ENCODE peak calls at places on chromosomes 2 and 18, in eight cellular contexts. K, B, Q, M, H, O, R and W are unnamed samples.
A peak's percentile ranks its signal among the peaks of the same experiment; 100 is the strongest.

GRCh38 chr2:215430528-215431187 is 5.2 kb downstream of the FN1 start:
- DNase-seq in K (no peak), B (no peak), Q (no peak), M (no peak), H (no peak), O (no peak), R (no peak), W (peak; percentile 51)

GRCh38 chr2:238939521-238940403 is 91.9 kb downstream of the TWIST2 start:
- DNase-seq in K (no peak), B (no peak), Q (no peak), M (no peak), H (no peak), O (no peak), R (no peak), W (no peak)

GRCh38 chr18:31819106-31819924 is 58.6 kb upstream of the SLC25A52 start:
- DNase-seq in K (no peak), B (no peak), Q (no peak), M (no peak), H (peak; percentile 10), O (peak; percentile 52), R (peak; percentile 12), W (peak; percentile 52)

GRCh38 chr2:228771306-228771705 is 499.8 kb downstream of the PID1 start:
- DNase-seq in K (no peak), B (peak; percentile 5), Q (no peak), M (no peak), H (no peak), O (no peak), R (no peak), W (no peak)

GRCh38 chr2:11129598-11130449 is 25.4 kb upstream of the SLC66A3 start:
- DNase-seq in K (peak; percentile 86), B (peak; percentile 93), Q (no peak), M (peak; percentile 62), H (no peak), O (peak; percentile 37), R (peak; percentile 76), W (no peak)

GRCh38 chr18:57275111-57275510 is 77.2 kb upstream of the ST8SIA3 start:
- DNase-seq in K (no peak), B (no peak), Q (no peak), M (no peak), H (no peak), O (no peak), R (no peak), W (no peak)

GRCh38 chr2:37897511-37897910 is 27.6 kb upstream of the RMDN2 start:
- DNase-seq in K (no peak), B (no peak), Q (no peak), M (no peak), H (no peak), O (no peak), R (no peak), W (no peak)

GRCh38 chr18:32847719-32848118 is 74.9 kb upstream of the KLHL14 start:
- DNase-seq in K (no peak), B (no peak), Q (no peak), M (no peak), H (no peak), O (no peak), R (no peak), W (no peak)

GRCh38 chr2:238083919-238084318 is 16.2 kb upstream of the ESPNL start:
- DNase-seq in K (peak; percentile 18), B (no peak), Q (no peak), M (no peak), H (no peak), O (no peak), R (no peak), W (no peak)

GRCh38 chr2:715847-716573 is 38.8 kb upstream of the TMEM18 start:
- DNase-seq in K (no peak), B (no peak), Q (no peak), M (no peak), H (no peak), O (no peak), R (no peak), W (no peak)

GRCh38 chr18:3610818-3611217 is 160.8 kb downstream of the TGIF1 start:
- DNase-seq in K (no peak), B (no peak), Q (no peak), M (no peak), H (no peak), O (peak; percentile 48), R (no peak), W (no peak)

GRCh38 chr2:30306522-30306921 is 75.2 kb downstream of the LBH start:
- DNase-seq in K (no peak), B (no peak), Q (no peak), M (no peak), H (no peak), O (peak; percentile 42), R (no peak), W (no peak)

GRCh38 chr2:173151671-173152398 is 76.2 kb downstream of the MAP3K20 start:
- DNase-seq in K (no peak), B (no peak), Q (no peak), M (no peak), H (no peak), O (peak; percentile 100), R (no peak), W (peak; percentile 66)

GRCh38 chr2:66888791-66889631 is 454.1 kb downstream of the MEIS1 start:
- DNase-seq in K (no peak), B (no peak), Q (peak; percentile 13), M (no peak), H (peak; percentile 48), O (peak; percentile 19), R (peak; percentile 12), W (no peak)

GRCh38 chr2:120568975-120569268 is 166.7 kb upstream of the GLI2 start:
- DNase-seq in K (no peak), B (no peak), Q (no peak), M (no peak), H (no peak), O (no peak), R (no peak), W (no peak)

GRCh38 chr2:120566331-120567035 is 169.2 kb upstream of the GLI2 start:
- DNase-seq in K (peak; percentile 78), B (peak; percentile 76), Q (peak; percentile 81), M (peak; percentile 82), H (no peak), O (no peak), R (no peak), W (peak; percentile 54)

GRCh38 chr2:120570001-120570400 is 165.7 kb upstream of the GLI2 start:
- DNase-seq in K (no peak), B (no peak), Q (no peak), M (no peak), H (no peak), O (no peak), R (no peak), W (no peak)

GRCh38 chr2:120567128-120567527 is 168.5 kb upstream of the GLI2 start:
- DNase-seq in K (peak; percentile 42), B (peak; percentile 62), Q (no peak), M (no peak), H (no peak), O (no peak), R (no peak), W (no peak)

DNA sequence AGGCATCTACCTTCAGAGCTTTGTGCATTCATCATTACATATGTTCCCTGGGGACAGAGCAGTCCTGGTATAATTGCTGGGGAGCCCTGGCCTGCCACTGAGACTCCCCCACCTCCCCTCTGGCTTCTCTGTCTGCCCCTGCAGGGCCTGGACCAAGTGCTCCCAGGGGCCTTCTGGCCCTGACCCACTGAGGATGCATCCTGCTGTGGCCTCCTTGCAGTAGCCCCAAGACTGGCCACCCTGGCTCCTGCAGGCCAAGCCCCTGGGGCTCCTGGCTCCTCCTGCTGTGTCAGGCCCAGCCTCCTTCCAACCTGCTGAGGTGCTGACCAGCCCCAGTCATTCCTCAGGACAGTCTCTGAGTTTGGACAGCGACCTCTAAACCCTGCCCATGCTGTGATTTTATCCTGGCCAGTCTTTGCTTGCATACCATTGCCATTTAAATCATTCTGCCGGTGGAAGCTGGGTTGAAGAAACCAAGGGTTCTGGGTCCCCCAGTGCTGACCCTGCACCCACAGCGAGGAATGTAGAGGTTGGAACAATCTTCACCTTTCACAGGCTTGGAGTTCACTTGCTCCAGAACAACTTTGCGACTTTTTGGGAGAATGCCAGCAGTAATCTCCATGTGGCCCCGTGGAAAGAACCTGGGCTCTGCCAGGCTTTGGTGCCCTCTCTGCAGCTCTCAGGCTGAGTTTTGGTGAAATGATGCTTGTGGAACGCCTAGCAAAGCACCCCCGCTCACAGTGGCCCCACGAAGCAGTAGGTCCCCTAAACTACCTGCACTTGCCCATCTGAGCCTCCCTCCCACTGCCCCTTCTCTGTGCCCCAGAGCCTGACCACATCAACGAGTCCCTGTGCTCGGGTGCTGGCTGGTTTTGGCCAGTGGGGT is 167.3 kb upstream of the GLI2 start:
- DNase-seq in K (no peak), B (no peak), Q (no peak), M (no peak), H (no peak), O (no peak), R (no peak), W (no peak)
- H3K4me3 ChIP-seq in K (no peak overlapping the region), B (no peak overlapping the region), Q (no peak overlapping the region), M (no peak overlapping the region), H (no peak overlapping the region), O (no peak overlapping the region), R (no peak overlapping the region), W (no peak overlapping the region)

GRCh38 chr2:209933499-209934458 is 68.7 kb upstream of the RPE start:
- DNase-seq in K (peak; percentile 40), B (peak; percentile 64), Q (no peak), M (no peak), H (no peak), O (peak; percentile 72), R (peak; percentile 76), W (peak; percentile 73)
- H3K4me3 ChIP-seq in K (no peak overlapping the region), B (no peak overlapping the region), Q (no peak overlapping the region), M (no peak overlapping the region), H (no peak overlapping the region), O (no peak overlapping the region), R (no peak overlapping the region), W (no peak overlapping the region)

DNA sequence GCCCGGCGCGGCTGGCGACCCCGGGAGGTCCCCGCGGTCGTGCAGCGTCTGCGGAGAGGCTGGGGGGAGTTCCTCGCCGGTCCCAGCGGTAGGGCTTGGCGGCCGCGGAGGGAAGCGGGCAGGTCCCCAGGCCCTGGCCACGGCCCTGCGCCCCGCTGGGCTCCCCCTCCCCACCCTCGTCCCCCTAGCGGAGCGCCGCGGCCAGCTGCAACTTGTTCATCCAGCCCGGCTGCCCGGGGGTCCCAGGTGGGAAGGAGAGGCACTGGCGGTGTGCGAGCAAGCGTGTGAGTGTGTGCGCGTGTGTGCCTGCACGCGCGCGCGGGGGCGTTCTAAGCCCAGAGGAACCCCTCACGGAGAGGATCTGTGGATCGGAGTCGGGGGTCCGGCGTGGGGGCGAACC is 1.3 kb downstream of the PTPRM start:
- DNase-seq in K (peak; percentile 28), B (peak; percentile 53), Q (peak; percentile 45), M (peak; percentile 56), H (no peak), O (no peak), R (peak; percentile 40), W (peak; percentile 42)
- H3K4me3 ChIP-seq in K (peak overlapping the region; percentile 88), B (peak overlapping the region; percentile 83), Q (peak overlapping the region; percentile 93), M (peak overlapping the region; percentile 79), H (peak overlapping the region; percentile 92), O (peak overlapping the region; percentile 64), R (peak overlapping the region; percentile 79), W (peak overlapping the region; percentile 51)

GRCh38 chr2:27773959-27774358 is 2.4 kb downstream of the MRPL33 start:
- DNase-seq in K (no peak), B (no peak), Q (no peak), M (no peak), H (no peak), O (no peak), R (no peak), W (peak; percentile 65)
- H3K4me3 ChIP-seq in K (peak overlapping the region; percentile 79), B (no peak overlapping the region), Q (peak overlapping the region; percentile 93), M (peak overlapping the region; percentile 74), H (peak overlapping the region; percentile 80), O (no peak overlapping the region), R (no peak overlapping the region), W (no peak overlapping the region)